ENCODE peak calls at places on chromosomes 16 and 17, in eight cellular contexts. T, U, Y, G, Q, I, Z and X are unnamed samples.

GRCh38 chr17:56319531-56319930 is 166.3 kb downstream of the ANKFN1 start:
- DNase-seq in T (peak; percentile 84), U (no peak), Y (no peak), G (no peak), Q (peak; percentile 41), I (no peak), Z (no peak), X (peak; percentile 38)

GRCh38 chr16:82470506-82471196 is 156.1 kb upstream of the CDH13 start:
- DNase-seq in T (no peak), U (no peak), Y (no peak), G (no peak), Q (no peak), I (no peak), Z (no peak), X (no peak)

GRCh38 chr17:49454050-49454449 is 39.4 kb upstream of the PHB1 start:
- DNase-seq in T (no peak), U (no peak), Y (no peak), G (no peak), Q (no peak), I (no peak), Z (no peak), X (no peak)

GRCh38 chr17:78125138-78125913 is 3.2 kb downstream of the TMC6 start:
- DNase-seq in T (no peak), U (no peak), Y (peak; percentile 31), G (no peak), Q (no peak), I (peak; percentile 74), Z (no peak), X (no peak)

GRCh38 chr16:12976936-12977335 is 75.5 kb downstream of the SHISA9 start:
- DNase-seq in T (peak; percentile 13), U (no peak), Y (no peak), G (no peak), Q (no peak), I (no peak), Z (no peak), X (no peak)

GRCh38 chr17:67602974-67603373 is 114.8 kb upstream of the NOL11 start:
- DNase-seq in T (peak; percentile 65), U (peak; percentile 5), Y (peak; percentile 12), G (no peak), Q (peak; percentile 58), I (peak; percentile 50), Z (no peak), X (no peak)

GRCh38 chr16:17930280-17930679 is 406.3 kb downstream of the NPIPA8 start:
- DNase-seq in T (peak; percentile 2), U (no peak), Y (no peak), G (no peak), Q (no peak), I (no peak), Z (no peak), X (no peak)

GRCh38 chr17:33385713-33386112 is 92.6 kb upstream of the ASIC2 start:
- DNase-seq in T (no peak), U (no peak), Y (no peak), G (no peak), Q (no peak), I (no peak), Z (no peak), X (no peak)

GRCh38 chr17:77774182-77774581 is 184.3 kb upstream of the TNRC6C start:
- DNase-seq in T (no peak), U (no peak), Y (no peak), G (no peak), Q (no peak), I (no peak), Z (no peak), X (no peak)

GRCh38 chr17:77124192-77124908 is 16.4 kb upstream of the SEC14L1 start:
- DNase-seq in T (peak; percentile 71), U (no peak), Y (no peak), G (peak; percentile 56), Q (peak; percentile 62), I (no peak), Z (no peak), X (no peak)

GRCh38 chr16:84881702-84882521 is 62.1 kb downstream of the CRISPLD2 start:
- DNase-seq in T (peak; percentile 98), U (no peak), Y (no peak), G (peak; percentile 24), Q (peak; percentile 61), I (no peak), Z (no peak), X (peak; percentile 67)

GRCh38 chr17:51059781-51060180 is 60.9 kb downstream of the SPAG9 start:
- DNase-seq in T (peak; percentile 26), U (no peak), Y (no peak), G (no peak), Q (no peak), I (no peak), Z (no peak), X (no peak)

GRCh38 chr17:3691539-3692166 is 4.3 kb downstream of the P2RX5 start:
- DNase-seq in T (no peak), U (no peak), Y (no peak), G (no peak), Q (no peak), I (no peak), Z (no peak), X (no peak)